ENCODE peak calls at places on chromosomes 3 and 15, in six cellular contexts. One of them, this sample, is unnamed.

GRCh38 chr3:168116279-168116678 is 20.6 kb upstream of the GOLIM4 start:
- DNase-seq in endodermal cell: no peak
- DNase-seq in IMR-90: no peak
- DNase-seq in foreskin fibroblast: no peak
- DNase-seq in OCI-LY7: no peak
- DNase-seq in psoas muscle: peak; percentile 62
- DNase-seq in this sample: no peak

GRCh38 chr3:195352895-195353488 is 82.0 kb upstream of the XXYLT1 start:
- DNase-seq in psoas muscle: no peak
- DNase-seq in OCI-LY7: no peak
- DNase-seq in endodermal cell: no peak
- DNase-seq in foreskin fibroblast: peak; percentile 60
- DNase-seq in IMR-90: peak; percentile 89
- DNase-seq in this sample: no peak

GRCh38 chr3:23645533-23646196 is 160.1 kb upstream of the UBE2E1 start:
- DNase-seq in endodermal cell: no peak
- DNase-seq in IMR-90: no peak
- DNase-seq in foreskin fibroblast: no peak
- DNase-seq in OCI-LY7: no peak
- DNase-seq in psoas muscle: no peak
- DNase-seq in this sample: no peak

GRCh38 chr15:77104155-77104554 is 33.2 kb upstream of the TSPAN3 start:
- DNase-seq in foreskin fibroblast: peak; percentile 51
- DNase-seq in psoas muscle: no peak
- DNase-seq in IMR-90: peak; percentile 32
- DNase-seq in OCI-LY7: no peak
- DNase-seq in endodermal cell: no peak
- DNase-seq in this sample: no peak

GRCh38 chr3:156102267-156102912 is 18.0 kb upstream of the KCNAB1 start:
- DNase-seq in OCI-LY7: no peak
- DNase-seq in foreskin fibroblast: no peak
- DNase-seq in psoas muscle: no peak
- DNase-seq in IMR-90: no peak
- DNase-seq in endodermal cell: no peak
- DNase-seq in this sample: no peak

GRCh38 chr3:105093371-105093770 is 273.3 kb upstream of the ALCAM start:
- DNase-seq in OCI-LY7: no peak
- DNase-seq in psoas muscle: no peak
- DNase-seq in foreskin fibroblast: no peak
- DNase-seq in IMR-90: no peak
- DNase-seq in endodermal cell: no peak
- DNase-seq in this sample: no peak

GRCh38 chr3:25854214-25854613 is 64.3 kb downstream of the OXSM start:
- DNase-seq in OCI-LY7: no peak
- DNase-seq in psoas muscle: no peak
- DNase-seq in foreskin fibroblast: no peak
- DNase-seq in IMR-90: peak; percentile 65
- DNase-seq in endodermal cell: no peak
- DNase-seq in this sample: no peak

GRCh38 chr15:90191795-90192494 is 9.2 kb upstream of the SEMA4B start:
- DNase-seq in psoas muscle: peak; percentile 88
- DNase-seq in OCI-LY7: peak; percentile 89
- DNase-seq in foreskin fibroblast: no peak
- DNase-seq in endodermal cell: no peak
- DNase-seq in IMR-90: no peak
- DNase-seq in this sample: peak; percentile 69

GRCh38 chr3:170040283-170040907 is 2.6 kb downstream of the GPR160 start:
- DNase-seq in foreskin fibroblast: no peak
- DNase-seq in endodermal cell: peak; percentile 56
- DNase-seq in IMR-90: no peak
- DNase-seq in psoas muscle: no peak
- DNase-seq in OCI-LY7: no peak
- DNase-seq in this sample: no peak

GRCh38 chr3:13332158-13332557 is 88.0 kb downstream of the NUP210 start:
- DNase-seq in IMR-90: no peak
- DNase-seq in endodermal cell: no peak
- DNase-seq in psoas muscle: no peak
- DNase-seq in OCI-LY7: peak; percentile 98
- DNase-seq in foreskin fibroblast: no peak
- DNase-seq in this sample: peak; percentile 48

GRCh38 chr15:42282344-42282743 is 9.1 kb upstream of the TMEM87A start:
- DNase-seq in OCI-LY7: no peak
- DNase-seq in foreskin fibroblast: no peak
- DNase-seq in psoas muscle: no peak
- DNase-seq in IMR-90: no peak
- DNase-seq in endodermal cell: no peak
- DNase-seq in this sample: no peak

GRCh38 chr3:174859109-174859735 is at the start of gene NAALADL2:
- DNase-seq in psoas muscle: no peak
- DNase-seq in foreskin fibroblast: no peak
- DNase-seq in OCI-LY7: no peak
- DNase-seq in endodermal cell: no peak
- DNase-seq in IMR-90: no peak
- DNase-seq in this sample: no peak

GRCh38 chr3:45786801-45787495 is 9.4 kb downstream of the SLC6A20 start:
- DNase-seq in IMR-90: no peak
- DNase-seq in foreskin fibroblast: no peak
- DNase-seq in OCI-LY7: no peak
- DNase-seq in endodermal cell: peak; percentile 24
- DNase-seq in psoas muscle: no peak
- DNase-seq in this sample: no peak

DNA sequence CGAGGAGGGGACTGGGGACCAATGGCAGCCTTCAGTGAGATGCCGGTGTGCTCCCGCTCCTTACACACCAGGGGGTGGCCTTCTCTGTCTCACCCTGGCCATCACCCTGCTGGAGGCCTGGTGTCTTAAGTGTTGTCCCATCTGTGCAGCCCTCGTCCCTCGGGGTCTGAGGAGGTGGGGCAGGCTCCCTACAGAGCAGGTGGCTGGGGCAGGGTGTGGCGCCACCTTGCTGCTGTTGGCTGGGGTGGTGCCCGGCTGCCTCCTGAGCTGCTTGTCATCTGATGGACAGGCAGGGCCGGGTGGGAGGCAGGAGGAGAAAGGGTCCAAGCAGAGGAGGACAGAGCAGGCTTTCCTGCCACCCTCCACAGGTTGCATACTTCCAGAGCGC is 25.9 kb downstream of the PTPN23 start:
- DNase-seq in OCI-LY7: peak; percentile 27
- DNase-seq in endodermal cell: no peak
- DNase-seq in foreskin fibroblast: no peak
- DNase-seq in psoas muscle: no peak
- DNase-seq in IMR-90: no peak
- DNase-seq in this sample: no peak
- TF ChIP-seq CTCF in OCI-LY7: peak; percentile 61
- TF ChIP-seq CTCF in endodermal cell: peak; percentile 57
- TF ChIP-seq CTCF in foreskin fibroblast: no peak
- TF ChIP-seq CTCF in psoas muscle: no peak
- TF ChIP-seq CTCF in IMR-90: no peak
- TF ChIP-seq CTCF in this sample: no peak

GRCh38 chr3:11507719-11508118 is 136.0 kb downstream of the VGLL4 start:
- DNase-seq in IMR-90: peak; percentile 59
- DNase-seq in foreskin fibroblast: peak; percentile 26
- DNase-seq in endodermal cell: no peak
- DNase-seq in psoas muscle: no peak
- DNase-seq in OCI-LY7: no peak
- DNase-seq in this sample: no peak

GRCh38 chr3:11513817-11514135 is 129.9 kb downstream of the VGLL4 start:
- DNase-seq in IMR-90: no peak
- DNase-seq in foreskin fibroblast: no peak
- DNase-seq in endodermal cell: no peak
- DNase-seq in OCI-LY7: no peak
- DNase-seq in psoas muscle: no peak
- DNase-seq in this sample: no peak

GRCh38 chr3:11510001-11510760 is 133.5 kb downstream of the VGLL4 start:
- DNase-seq in endodermal cell: no peak
- DNase-seq in foreskin fibroblast: no peak
- DNase-seq in IMR-90: no peak
- DNase-seq in psoas muscle: peak; percentile 61
- DNase-seq in OCI-LY7: peak; percentile 82
- DNase-seq in this sample: no peak

GRCh38 chr3:11508346-11509174 is 135.2 kb downstream of the VGLL4 start:
- DNase-seq in endodermal cell: no peak
- DNase-seq in OCI-LY7: no peak
- DNase-seq in psoas muscle: no peak
- DNase-seq in IMR-90: no peak
- DNase-seq in foreskin fibroblast: no peak
- DNase-seq in this sample: no peak

DNA sequence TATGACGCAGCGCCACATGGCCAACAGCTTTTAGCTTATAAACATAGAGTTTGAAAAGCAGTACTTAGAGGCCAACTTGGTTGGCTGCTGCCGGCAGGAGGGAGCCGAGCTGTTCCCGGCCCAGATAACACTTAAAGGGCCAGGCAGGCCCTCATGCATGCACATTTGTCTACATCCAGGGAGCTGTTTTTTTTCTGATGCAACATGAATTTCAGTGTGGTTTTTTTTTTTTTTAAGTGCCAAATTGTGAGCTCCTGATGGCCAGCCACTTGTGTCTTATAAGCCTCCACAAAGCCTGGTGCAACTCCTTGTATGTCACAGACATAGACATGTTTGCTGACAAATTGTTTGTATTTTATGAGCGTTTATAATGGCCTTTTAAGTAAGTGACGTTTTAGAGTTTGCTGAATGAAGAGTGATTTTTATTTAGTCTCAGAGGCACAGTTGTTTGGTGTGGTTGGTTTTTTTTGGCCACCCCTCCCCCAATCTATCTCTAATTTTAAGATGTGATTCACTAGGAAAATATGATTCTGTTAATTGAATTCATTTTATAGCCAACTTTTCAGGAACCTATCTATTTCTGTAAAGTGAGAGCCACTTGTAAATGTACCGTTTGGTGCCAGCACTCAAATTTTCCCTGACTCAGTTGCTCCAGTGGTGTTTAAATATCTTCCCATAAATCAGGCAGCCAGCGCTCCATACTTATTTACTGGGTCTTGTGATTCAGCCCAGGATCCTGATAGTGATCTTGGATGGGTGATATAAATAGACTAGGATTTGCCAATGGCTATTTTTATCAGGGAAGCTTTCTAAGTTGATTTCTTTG is 134.3 kb downstream of the VGLL4 start:
- DNase-seq in foreskin fibroblast: peak; percentile 85
- DNase-seq in IMR-90: peak; percentile 96
- DNase-seq in OCI-LY7: peak; percentile 11
- DNase-seq in endodermal cell: peak; percentile 69
- DNase-seq in psoas muscle: peak; percentile 65
- DNase-seq in this sample: no peak
- TF ChIP-seq CTCF in foreskin fibroblast: peak; percentile 33
- TF ChIP-seq CTCF in IMR-90: no peak
- TF ChIP-seq CTCF in OCI-LY7: no peak
- TF ChIP-seq CTCF in endodermal cell: peak; percentile 29
- TF ChIP-seq CTCF in psoas muscle: peak; percentile 14
- TF ChIP-seq CTCF in this sample: no peak

DNA sequence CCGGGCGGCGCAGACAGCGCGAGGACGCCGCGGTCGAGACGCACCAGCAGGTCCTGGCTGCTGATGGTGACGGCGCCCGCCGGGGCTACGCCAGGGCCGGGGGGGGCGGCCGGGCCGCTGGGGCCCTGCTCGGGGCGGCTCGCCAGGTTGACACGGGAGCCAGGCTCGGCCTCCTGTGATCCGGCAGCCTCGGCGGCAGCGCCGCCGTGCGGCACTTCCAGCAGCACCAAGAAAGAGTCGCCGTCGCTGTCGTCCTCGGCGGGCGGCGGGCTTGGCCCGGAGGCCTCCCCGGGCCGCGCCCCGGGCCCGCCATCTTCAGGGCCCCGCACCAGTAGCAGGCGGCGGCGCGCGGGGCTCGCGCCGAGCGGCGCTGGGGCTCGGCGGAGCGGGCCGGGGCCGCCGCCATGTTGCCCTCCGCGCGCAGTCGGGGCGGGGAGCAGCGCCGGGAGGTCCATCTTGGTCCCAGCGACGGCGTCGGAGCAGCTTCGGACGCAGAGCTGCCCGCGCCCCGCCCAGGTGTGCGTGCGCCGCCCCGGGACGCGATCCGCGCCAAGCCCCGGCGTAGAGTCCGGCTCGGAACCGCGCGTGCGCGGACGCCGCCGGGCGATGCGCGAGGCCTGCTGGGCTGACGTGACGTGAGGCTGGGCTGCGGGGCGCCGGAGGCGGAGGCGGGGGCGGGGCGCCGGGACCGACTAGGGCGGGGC is at the start of gene ZXDC:
- DNase-seq in foreskin fibroblast: peak; percentile 96
- DNase-seq in OCI-LY7: peak; percentile 94
- DNase-seq in endodermal cell: peak; percentile 97
- DNase-seq in psoas muscle: peak; percentile 98
- DNase-seq in IMR-90: peak; percentile 91
- DNase-seq in this sample: peak; percentile 92
- TF ChIP-seq CTCF in foreskin fibroblast: peak; percentile 27
- TF ChIP-seq CTCF in OCI-LY7: peak; percentile 45
- TF ChIP-seq CTCF in endodermal cell: peak; percentile 54
- TF ChIP-seq CTCF in psoas muscle: peak; percentile 54
- TF ChIP-seq CTCF in IMR-90: peak; percentile 51
- TF ChIP-seq CTCF in this sample: no peak

GRCh38 chr3:153289334-153289808 is 127.3 kb downstream of the RAP2B start:
- DNase-seq in foreskin fibroblast: peak; percentile 32
- DNase-seq in OCI-LY7: no peak
- DNase-seq in psoas muscle: no peak
- DNase-seq in endodermal cell: no peak
- DNase-seq in IMR-90: peak; percentile 63
- DNase-seq in this sample: no peak

GRCh38 chr3:153291052-153291689 is 129.1 kb downstream of the RAP2B start:
- DNase-seq in OCI-LY7: peak; percentile 58
- DNase-seq in endodermal cell: peak; percentile 50
- DNase-seq in IMR-90: no peak
- DNase-seq in psoas muscle: no peak
- DNase-seq in foreskin fibroblast: peak; percentile 22
- DNase-seq in this sample: no peak

GRCh38 chr3:153293222-153293621 is 131.2 kb downstream of the RAP2B start:
- DNase-seq in OCI-LY7: no peak
- DNase-seq in psoas muscle: no peak
- DNase-seq in foreskin fibroblast: peak; percentile 49
- DNase-seq in IMR-90: peak; percentile 78
- DNase-seq in endodermal cell: no peak
- DNase-seq in this sample: no peak

GRCh38 chr3:153287017-153287416 is 125.0 kb downstream of the RAP2B start:
- DNase-seq in psoas muscle: no peak
- DNase-seq in foreskin fibroblast: no peak
- DNase-seq in IMR-90: no peak
- DNase-seq in endodermal cell: no peak
- DNase-seq in OCI-LY7: no peak
- DNase-seq in this sample: no peak

DNA sequence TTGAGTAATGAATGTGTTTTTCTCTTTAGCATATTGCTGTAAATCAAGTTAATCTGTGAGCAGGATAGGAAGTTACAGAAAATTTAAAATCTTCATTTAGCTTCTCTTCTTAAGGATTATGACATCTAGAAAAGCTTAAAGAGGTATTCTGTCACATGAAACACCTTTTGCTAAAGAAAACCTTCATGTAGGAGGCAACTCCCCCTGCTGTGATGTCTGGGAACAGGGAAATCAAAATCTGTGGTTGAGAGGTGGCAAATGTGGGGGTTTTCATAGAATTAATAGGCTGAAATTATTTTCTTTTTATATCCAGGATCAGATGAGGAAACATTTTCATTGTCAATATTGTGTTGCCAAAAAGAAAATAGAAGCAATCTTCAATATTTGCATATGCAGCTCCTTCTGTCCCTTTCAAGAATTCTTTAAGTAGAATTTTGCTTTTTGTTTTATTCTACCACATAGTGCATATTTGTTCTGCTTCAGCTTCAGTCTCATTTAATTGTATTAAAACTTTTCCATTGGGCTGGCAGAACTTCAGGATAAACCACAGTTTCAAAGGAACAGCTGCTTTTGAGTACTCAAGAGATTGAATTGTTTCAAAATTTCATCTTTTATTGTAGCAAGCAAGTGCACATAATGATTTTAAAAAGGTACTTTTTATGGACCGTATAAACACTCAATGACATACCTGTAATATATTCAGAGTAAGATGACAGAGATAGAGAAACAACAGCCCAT is 128.4 kb downstream of the RAP2B start:
- DNase-seq in foreskin fibroblast: no peak
- DNase-seq in psoas muscle: no peak
- DNase-seq in IMR-90: no peak
- DNase-seq in endodermal cell: no peak
- DNase-seq in OCI-LY7: peak; percentile 7
- DNase-seq in this sample: no peak
- TF ChIP-seq CTCF in foreskin fibroblast: peak; percentile 44
- TF ChIP-seq CTCF in psoas muscle: no peak
- TF ChIP-seq CTCF in IMR-90: peak; percentile 35
- TF ChIP-seq CTCF in endodermal cell: peak; percentile 56
- TF ChIP-seq CTCF in OCI-LY7: no peak
- TF ChIP-seq CTCF in this sample: no peak

This sample was measured in activated B cell treated with CpG ODN at 0.5 μM for 24 hours.